ENCODE peak calls at places on chromosomes 7 and 10, in seven cellular contexts. One of them, this sample, is unnamed.

GRCh38 chr10:118459642-118460193 is 117.6 kb upstream of the FAM204A start:
- DNase-seq in HepG2: peak; percentile 43
- DNase-seq in GM12878: no peak
- DNase-seq in SK-N-SH: peak; percentile 63
- DNase-seq in K562: peak; percentile 61
- DNase-seq in endothelial cell of umbilical vein: peak; percentile 68
- DNase-seq in H1: peak; percentile 25
- DNase-seq in this sample: peak; percentile 73

GRCh38 chr10:72712136-72712535 is 20.2 kb downstream of the MCU start:
- DNase-seq in HepG2: no peak
- DNase-seq in GM12878: no peak
- DNase-seq in SK-N-SH: no peak
- DNase-seq in K562: no peak
- DNase-seq in endothelial cell of umbilical vein: peak; percentile 55
- DNase-seq in H1: no peak
- DNase-seq in this sample: no peak

GRCh38 chr7:41758321-41758720 is 55.4 kb upstream of the INHBA start:
- DNase-seq in HepG2: no peak
- DNase-seq in GM12878: no peak
- DNase-seq in SK-N-SH: no peak
- DNase-seq in K562: no peak
- DNase-seq in endothelial cell of umbilical vein: no peak
- DNase-seq in H1: no peak
- DNase-seq in this sample: no peak

GRCh38 chr10:114541081-114541833 is 116.8 kb downstream of the ABLIM1 start:
- DNase-seq in HepG2: no peak
- DNase-seq in GM12878: no peak
- DNase-seq in SK-N-SH: no peak
- DNase-seq in K562: no peak
- DNase-seq in endothelial cell of umbilical vein: peak; percentile 53
- DNase-seq in H1: no peak
- DNase-seq in this sample: no peak

GRCh38 chr10:96683065-96683464 is 37.2 kb downstream of the PIK3AP1 start:
- DNase-seq in HepG2: no peak
- DNase-seq in GM12878: no peak
- DNase-seq in SK-N-SH: no peak
- DNase-seq in K562: no peak
- DNase-seq in endothelial cell of umbilical vein: no peak
- DNase-seq in H1: no peak
- DNase-seq in this sample: no peak

GRCh38 chr10:116080553-116080952 is 192.5 kb downstream of the GFRA1 start:
- DNase-seq in HepG2: no peak
- DNase-seq in GM12878: no peak
- DNase-seq in SK-N-SH: no peak
- DNase-seq in K562: no peak
- DNase-seq in endothelial cell of umbilical vein: no peak
- DNase-seq in H1: peak; percentile 41
- DNase-seq in this sample: peak; percentile 16

GRCh38 chr10:28806951-28807759 is 129.8 kb downstream of the BAMBI start:
- DNase-seq in HepG2: no peak
- DNase-seq in GM12878: no peak
- DNase-seq in SK-N-SH: no peak
- DNase-seq in K562: peak; percentile 70
- DNase-seq in endothelial cell of umbilical vein: no peak
- DNase-seq in H1: no peak
- DNase-seq in this sample: no peak

GRCh38 chr10:102691701-102692100 is 22.5 kb downstream of the ARL3 start:
- DNase-seq in HepG2: no peak
- DNase-seq in GM12878: no peak
- DNase-seq in SK-N-SH: no peak
- DNase-seq in K562: no peak
- DNase-seq in endothelial cell of umbilical vein: no peak
- DNase-seq in H1: no peak
- DNase-seq in this sample: no peak

GRCh38 chr10:30058111-30058510 is 1.3 kb downstream of the JCAD start:
- DNase-seq in HepG2: no peak
- DNase-seq in GM12878: no peak
- DNase-seq in SK-N-SH: no peak
- DNase-seq in K562: no peak
- DNase-seq in endothelial cell of umbilical vein: peak; percentile 54
- DNase-seq in H1: no peak
- DNase-seq in this sample: no peak

GRCh38 chr10:31942892-31943291 is 14.3 kb upstream of the ARHGAP12 start:
- DNase-seq in HepG2: peak; percentile 87
- DNase-seq in GM12878: no peak
- DNase-seq in SK-N-SH: no peak
- DNase-seq in K562: no peak
- DNase-seq in endothelial cell of umbilical vein: no peak
- DNase-seq in H1: no peak
- DNase-seq in this sample: no peak

GRCh38 chr7:156640949-156641485 is 443 bp downstream of the RNF32 start:
- DNase-seq in HepG2: no peak
- DNase-seq in GM12878: no peak
- DNase-seq in SK-N-SH: no peak
- DNase-seq in K562: peak; percentile 73
- DNase-seq in endothelial cell of umbilical vein: no peak
- DNase-seq in H1: no peak
- DNase-seq in this sample: peak; percentile 3

GRCh38 chr7:83532229-83532628 is 116.7 kb downstream of the SEMA3E start:
- DNase-seq in HepG2: no peak
- DNase-seq in GM12878: no peak
- DNase-seq in SK-N-SH: no peak
- DNase-seq in K562: no peak
- DNase-seq in endothelial cell of umbilical vein: no peak
- DNase-seq in H1: no peak
- DNase-seq in this sample: peak; percentile 7

GRCh38 chr10:127996586-127996985 is 89.7 kb downstream of the PTPRE start:
- DNase-seq in HepG2: no peak
- DNase-seq in GM12878: no peak
- DNase-seq in SK-N-SH: no peak
- DNase-seq in K562: no peak
- DNase-seq in endothelial cell of umbilical vein: no peak
- DNase-seq in H1: no peak
- DNase-seq in this sample: no peak

GRCh38 chr10:21894648-21895342 is 108.7 kb downstream of the DNAJC1 start:
- DNase-seq in HepG2: no peak
- DNase-seq in GM12878: no peak
- DNase-seq in SK-N-SH: no peak
- DNase-seq in K562: no peak
- DNase-seq in endothelial cell of umbilical vein: no peak
- DNase-seq in H1: no peak
- DNase-seq in this sample: no peak

GRCh38 chr10:33010132-33011037 is 52.4 kb upstream of the ITGB1 start:
- DNase-seq in HepG2: peak; percentile 34
- DNase-seq in GM12878: no peak
- DNase-seq in SK-N-SH: peak; percentile 46
- DNase-seq in K562: no peak
- DNase-seq in endothelial cell of umbilical vein: peak; percentile 37
- DNase-seq in H1: peak; percentile 10
- DNase-seq in this sample: peak; percentile 77

GRCh38 chr10:17801507-17801906 is 7.6 kb upstream of the MRC1 start:
- DNase-seq in HepG2: peak; percentile 5
- DNase-seq in GM12878: no peak
- DNase-seq in SK-N-SH: no peak
- DNase-seq in K562: no peak
- DNase-seq in endothelial cell of umbilical vein: no peak
- DNase-seq in H1: no peak
- DNase-seq in this sample: no peak

GRCh38 chr7:25028370-25028971 is 48.5 kb upstream of the OSBPL3 start:
- DNase-seq in HepG2: peak; percentile 76
- DNase-seq in GM12878: no peak
- DNase-seq in SK-N-SH: no peak
- DNase-seq in K562: no peak
- DNase-seq in endothelial cell of umbilical vein: peak; percentile 78
- DNase-seq in H1: no peak
- DNase-seq in this sample: no peak

GRCh38 chr10:77863446-77863845 is 63.1 kb downstream of the DLG5 start:
- DNase-seq in HepG2: no peak
- DNase-seq in GM12878: no peak
- DNase-seq in SK-N-SH: no peak
- DNase-seq in K562: no peak
- DNase-seq in endothelial cell of umbilical vein: peak; percentile 17
- DNase-seq in H1: no peak
- DNase-seq in this sample: no peak

GRCh38 chr10:29011511-29011910 is 277.4 kb upstream of the LYZL1 start:
- DNase-seq in HepG2: no peak
- DNase-seq in GM12878: no peak
- DNase-seq in SK-N-SH: no peak
- DNase-seq in K562: no peak
- DNase-seq in endothelial cell of umbilical vein: no peak
- DNase-seq in H1: no peak
- DNase-seq in this sample: no peak

GRCh38 chr10:124387078-124387874 is 31.4 kb downstream of the OAT start:
- DNase-seq in HepG2: no peak
- DNase-seq in GM12878: no peak
- DNase-seq in SK-N-SH: peak; percentile 66
- DNase-seq in K562: no peak
- DNase-seq in endothelial cell of umbilical vein: no peak
- DNase-seq in H1: no peak
- DNase-seq in this sample: no peak

GRCh38 chr7:22192778-22193177 is 164.2 kb downstream of the RAPGEF5 start:
- DNase-seq in HepG2: no peak
- DNase-seq in GM12878: no peak
- DNase-seq in SK-N-SH: no peak
- DNase-seq in K562: no peak
- DNase-seq in endothelial cell of umbilical vein: no peak
- DNase-seq in H1: no peak
- DNase-seq in this sample: no peak

GRCh38 chr10:46069771-46070463 is 23.8 kb upstream of the MSMB start:
- DNase-seq in HepG2: no peak
- DNase-seq in GM12878: no peak
- DNase-seq in SK-N-SH: no peak
- DNase-seq in K562: no peak
- DNase-seq in endothelial cell of umbilical vein: no peak
- DNase-seq in H1: no peak
- DNase-seq in this sample: no peak

GRCh38 chr10:113386005-113386404 is 166.8 kb upstream of the HABP2 start:
- DNase-seq in HepG2: peak; percentile 3
- DNase-seq in GM12878: no peak
- DNase-seq in SK-N-SH: no peak
- DNase-seq in K562: no peak
- DNase-seq in endothelial cell of umbilical vein: peak; percentile 34
- DNase-seq in H1: no peak
- DNase-seq in this sample: peak; percentile 38

GRCh38 chr7:80918909-80919721 is at the start of gene SEMA3C:
- DNase-seq in HepG2: peak; percentile 65
- DNase-seq in GM12878: no peak
- DNase-seq in SK-N-SH: peak; percentile 99
- DNase-seq in K562: peak; percentile 79
- DNase-seq in endothelial cell of umbilical vein: peak; percentile 90
- DNase-seq in H1: peak; percentile 77
- DNase-seq in this sample: peak; percentile 78

GRCh38 chr7:98641646-98642489 is 24.8 kb downstream of the NPTX2 start:
- DNase-seq in HepG2: peak; percentile 21
- DNase-seq in GM12878: peak; percentile 87
- DNase-seq in SK-N-SH: no peak
- DNase-seq in K562: no peak
- DNase-seq in endothelial cell of umbilical vein: no peak
- DNase-seq in H1: no peak
- DNase-seq in this sample: no peak

GRCh38 chr7:27939893-27940292 is 199.9 kb downstream of the TAX1BP1 start:
- DNase-seq in HepG2: no peak
- DNase-seq in GM12878: no peak
- DNase-seq in SK-N-SH: no peak
- DNase-seq in K562: no peak
- DNase-seq in endothelial cell of umbilical vein: no peak
- DNase-seq in H1: no peak
- DNase-seq in this sample: no peak
- H3K27ac ChIP-seq in HepG2: no peak overlapping the region
- H3K27ac ChIP-seq in GM12878: no peak overlapping the region
- H3K27ac ChIP-seq in SK-N-SH: no peak overlapping the region
- H3K27ac ChIP-seq in K562: no peak overlapping the region
- H3K27ac ChIP-seq in endothelial cell of umbilical vein: no peak overlapping the region
- H3K27ac ChIP-seq in H1: no peak overlapping the region
- H3K27ac ChIP-seq in this sample: no peak overlapping the region

DNA sequence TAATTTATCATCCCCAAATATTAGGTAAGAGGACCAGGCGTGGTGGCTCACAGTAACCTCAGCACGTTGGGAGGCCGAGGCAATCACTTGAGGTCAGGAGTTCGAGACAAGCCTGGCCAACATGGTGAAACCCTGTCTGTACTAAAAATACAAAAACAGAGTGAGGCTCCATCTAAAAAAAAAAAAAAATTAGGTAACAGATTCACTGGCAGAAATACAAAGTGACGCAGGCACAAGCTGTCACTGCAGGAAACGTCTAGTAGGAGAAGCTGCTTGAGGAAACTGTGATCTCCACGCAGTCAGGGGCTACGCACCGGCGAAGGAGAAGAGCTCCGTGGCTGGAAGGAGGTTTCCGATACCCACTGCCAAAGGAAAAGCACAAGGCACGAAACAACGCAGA is 50.1 kb downstream of the AMZ1 start:
- DNase-seq in HepG2: no peak
- DNase-seq in GM12878: no peak
- DNase-seq in SK-N-SH: no peak
- DNase-seq in K562: no peak
- DNase-seq in endothelial cell of umbilical vein: no peak
- DNase-seq in H1: no peak
- DNase-seq in this sample: no peak
- TF ChIP-seq MAX in HepG2: no peak
- TF ChIP-seq MAX in GM12878: no peak
- TF ChIP-seq MAX in SK-N-SH: no peak
- TF ChIP-seq MAX in K562: no peak
- TF ChIP-seq MAX in endothelial cell of umbilical vein: no peak
- TF ChIP-seq MAX in H1: no peak
- TF ChIP-seq MAX in this sample: no peak

GRCh38 chr7:73918926-73919693 is 58.2 kb downstream of the TMEM270 start:
- DNase-seq in HepG2: no peak
- DNase-seq in GM12878: no peak
- DNase-seq in SK-N-SH: peak; percentile 73
- DNase-seq in K562: peak; percentile 25
- DNase-seq in endothelial cell of umbilical vein: no peak
- DNase-seq in H1: no peak
- DNase-seq in this sample: no peak
- TF ChIP-seq POLR2AphosphoS5 in HepG2: no peak
- TF ChIP-seq POLR2AphosphoS5 in GM12878: no peak
- TF ChIP-seq POLR2AphosphoS5 in SK-N-SH: no peak
- TF ChIP-seq POLR2AphosphoS5 in K562: no peak
- TF ChIP-seq POLR2AphosphoS5 in endothelial cell of umbilical vein: no peak
- TF ChIP-seq POLR2AphosphoS5 in H1: peak; percentile 13
- TF ChIP-seq POLR2AphosphoS5 in this sample: no peak

DNA sequence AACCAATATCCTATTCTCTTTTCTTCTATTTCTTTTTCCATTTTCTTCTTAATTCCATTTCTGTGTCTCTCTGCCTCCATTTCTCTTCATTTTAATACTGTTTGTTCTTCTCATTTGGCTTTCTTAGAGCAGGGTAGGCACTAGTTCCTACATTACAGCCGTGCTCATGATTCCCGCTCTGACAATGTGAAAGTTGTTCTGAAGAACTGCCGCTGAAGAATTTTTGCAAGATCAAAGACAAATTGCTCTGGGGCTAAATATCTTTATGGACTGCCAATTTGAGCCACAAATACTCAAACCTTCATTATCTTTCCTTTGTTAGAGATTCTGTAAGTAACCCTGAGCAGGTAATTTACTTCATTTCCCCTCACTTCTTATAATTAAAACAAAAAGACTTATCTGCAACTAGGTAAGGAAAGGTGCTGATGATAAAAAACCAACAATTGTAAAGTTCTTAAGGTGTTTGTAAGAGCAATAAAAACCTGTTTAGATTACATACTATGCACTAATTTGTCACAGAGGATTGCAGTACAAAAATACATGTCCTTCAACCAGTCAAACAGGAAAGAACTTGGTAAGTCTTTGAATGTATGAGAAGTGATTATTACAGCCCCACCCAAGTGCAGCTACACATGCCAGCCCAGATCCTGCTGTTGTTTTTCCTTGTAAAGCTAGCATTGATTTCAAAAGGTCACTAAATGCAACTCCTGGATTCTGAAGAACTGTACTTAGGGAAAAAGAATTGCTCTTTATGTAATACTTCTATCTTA is 127.5 kb downstream of the COL28A1 start:
- DNase-seq in HepG2: no peak
- DNase-seq in GM12878: no peak
- DNase-seq in SK-N-SH: no peak
- DNase-seq in K562: no peak
- DNase-seq in endothelial cell of umbilical vein: no peak
- DNase-seq in H1: no peak
- DNase-seq in this sample: no peak
- H3K27ac ChIP-seq in HepG2: no peak overlapping the region
- H3K27ac ChIP-seq in GM12878: no peak overlapping the region
- H3K27ac ChIP-seq in SK-N-SH: no peak overlapping the region
- H3K27ac ChIP-seq in K562: no peak overlapping the region
- H3K27ac ChIP-seq in endothelial cell of umbilical vein: no peak overlapping the region
- H3K27ac ChIP-seq in H1: no peak overlapping the region
- H3K27ac ChIP-seq in this sample: no peak overlapping the region